ENCODE peak calls at places on chromosomes 16 and 17, in six cellular contexts. I is colonic mucosa, W is right lobe of liver, G is heart left ventricle, C is prostate gland, V is upper lobe of right lung. A is an unnamed sample.

GRCh38 chr16:68396481-68396880 is 51.8 kb downstream of the SMPD3 start:
- DNase-seq in I (peak; percentile 70), W (peak; percentile 68), G (no peak), C (peak; percentile 50), V (no peak), A (peak; percentile 28)

GRCh38 chr17:13306310-13306962 is 288.6 kb upstream of the ELAC2 start:
- DNase-seq in I (no peak), W (no peak), G (peak; percentile 8), C (no peak), V (no peak), A (no peak)

GRCh38 chr17:56431736-56432135 is 161.8 kb upstream of the NOG start:
- DNase-seq in I (no peak), W (no peak), G (no peak), C (no peak), V (no peak), A (no peak)

GRCh38 chr17:58112970-58113631 is 29.9 kb downstream of the DYNLL2 start:
- DNase-seq in I (peak; percentile 88), W (peak; percentile 69), G (peak; percentile 61), C (peak; percentile 80), V (peak; percentile 75), A (peak; percentile 65)

GRCh38 chr17:38551121-38551520 is 54.6 kb downstream of the SRCIN1 start:
- DNase-seq in I (no peak), W (no peak), G (no peak), C (no peak), V (no peak), A (no peak)

GRCh38 chr16:75244844-75245758 is 6.3 kb downstream of the BCAR1 start:
- DNase-seq in I (peak; percentile 65), W (peak; percentile 88), G (peak; percentile 87), C (peak; percentile 68), V (peak; percentile 90), A (peak; percentile 82)

GRCh38 chr16:3961449-3961849 is 80.9 kb upstream of the CREBBP start:
- DNase-seq in I (no peak), W (no peak), G (no peak), C (no peak), V (no peak), A (no peak)

GRCh38 chr17:36188891-36189306 is 7.7 kb downstream of the CCL3L1 start:
- DNase-seq in I (no peak), W (no peak), G (peak; percentile 59), C (no peak), V (no peak), A (no peak)

GRCh38 chr17:64020068-64020766 is at the start of gene ICAM2:
- DNase-seq in I (peak; percentile 67), W (peak; percentile 74), G (peak; percentile 81), C (peak; percentile 33), V (no peak), A (peak; percentile 76)

GRCh38 chr16:83393196-83393981 is 414.4 kb upstream of the HSBP1 start:
- DNase-seq in I (no peak), W (no peak), G (no peak), C (peak; percentile 7), V (no peak), A (no peak)

GRCh38 chr17:75146597-75146996 is 7.7 kb downstream of the JPT1 start:
- DNase-seq in I (no peak), W (no peak), G (no peak), C (no peak), V (no peak), A (no peak)

GRCh38 chr16:26491271-26491670 is 575.5 kb upstream of the C16orf82 start:
- DNase-seq in I (no peak), W (no peak), G (no peak), C (no peak), V (no peak), A (no peak)

GRCh38 chr17:41212524-41213169 is 13.8 kb upstream of the KRTAP9-2 start:
- DNase-seq in I (no peak), W (no peak), G (no peak), C (no peak), V (no peak), A (peak; percentile 53)

GRCh38 chr16:46789075-46789474 is 40.9 kb upstream of the MYLK3 start:
- DNase-seq in I (no peak), W (no peak), G (no peak), C (no peak), V (no peak), A (no peak)

GRCh38 chr16:80507538-80507937 is 33.3 kb upstream of the DYNLRB2 start:
- DNase-seq in I (no peak), W (no peak), G (peak; percentile 62), C (no peak), V (no peak), A (no peak)

GRCh38 chr16:4918790-4919210 is 18.1 kb downstream of the PPL start:
- DNase-seq in I (no peak), W (no peak), G (no peak), C (peak; percentile 74), V (peak; percentile 81), A (peak; percentile 80)

GRCh38 chr17:4555863-4556646 is 871 bp upstream of the MYBBP1A start:
- DNase-seq in I (no peak), W (no peak), G (no peak), C (no peak), V (peak; percentile 51), A (no peak)

GRCh38 chr16:57994778-57995177 is 5.7 kb downstream of the ZNF319 start:
- DNase-seq in I (peak; percentile 55), W (peak; percentile 72), G (peak; percentile 54), C (no peak), V (peak; percentile 84), A (peak; percentile 90)

GRCh38 chr17:38864636-38865398 is 5.0 kb upstream of the LASP1 start:
- DNase-seq in I (no peak), W (peak; percentile 12), G (no peak), C (no peak), V (no peak), A (no peak)

GRCh38 chr16:16183562-16183961 is 39.7 kb downstream of the ABCC6 start:
- DNase-seq in I (no peak), W (no peak), G (no peak), C (no peak), V (no peak), A (no peak)

GRCh38 chr17:62626719-62627218 is 701 bp upstream of the MRC2 start:
- DNase-seq in I (peak; percentile 32), W (no peak), G (peak; percentile 70), C (no peak), V (peak; percentile 76), A (no peak)

GRCh38 chr17:13346081-13346533 is 255.6 kb downstream of the HS3ST3A1 start:
- DNase-seq in I (no peak), W (no peak), G (no peak), C (no peak), V (no peak), A (no peak)

GRCh38 chr17:17164156-17164555 is 42.0 kb downstream of the PLD6 start:
- DNase-seq in I (no peak), W (no peak), G (no peak), C (no peak), V (no peak), A (peak; percentile 68)

GRCh38 chr17:17166446-17166845 is 39.7 kb downstream of the PLD6 start:
- DNase-seq in I (no peak), W (peak; percentile 28), G (no peak), C (no peak), V (no peak), A (peak; percentile 41)

GRCh38 chr17:17165666-17166308 is 40.3 kb downstream of the PLD6 start:
- DNase-seq in I (no peak), W (peak; percentile 24), G (no peak), C (no peak), V (no peak), A (peak; percentile 56)

GRCh38 chr17:17167356-17167755 is 38.8 kb downstream of the PLD6 start:
- DNase-seq in I (no peak), W (peak; percentile 44), G (no peak), C (no peak), V (no peak), A (no peak)

DNA sequence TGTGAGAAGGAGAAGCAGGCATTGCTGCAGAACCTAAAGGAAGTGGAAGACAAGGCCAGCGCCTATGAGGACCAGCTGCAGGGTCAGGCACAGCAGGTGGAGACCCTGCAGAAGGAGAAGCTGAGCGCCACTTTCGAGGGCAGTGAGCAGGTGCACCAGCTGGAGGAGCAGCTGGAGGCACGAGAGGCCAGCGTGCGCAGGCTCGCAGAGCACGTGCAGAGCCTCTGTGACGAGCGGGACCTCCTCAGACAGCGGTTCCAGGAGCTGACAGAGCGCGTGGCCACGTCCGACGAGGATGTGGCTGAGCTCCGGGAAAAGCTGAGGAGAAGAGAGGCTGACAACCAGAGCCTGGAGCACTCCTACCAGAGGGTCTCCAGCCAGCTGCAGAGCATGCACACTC is 41.5 kb downstream of the PLD6 start:
- DNase-seq in I (no peak), W (peak; percentile 36), G (no peak), C (no peak), V (no peak), A (no peak)
- H3K36me3 ChIP-seq in I (peaks cover 28% of the 10 kb centered on the region), W (peaks cover 11% of the 10 kb centered on the region), G (peaks cover 49% of the 10 kb centered on the region), C (peaks cover 22% of the 10 kb centered on the region), V (peaks cover 95% of the 10 kb centered on the region), A (peaks cover 100% of the 10 kb centered on the region)

GRCh38 chr16:81994485-81994884 is 16.8 kb downstream of the SDR42E1 start:
- DNase-seq in I (no peak), W (no peak), G (no peak), C (no peak), V (no peak), A (no peak)
- TF ChIP-seq CTCF in I (no peak), W (peak; percentile 27), G (no peak), C (no peak), V (no peak), A (no peak)

DNA sequence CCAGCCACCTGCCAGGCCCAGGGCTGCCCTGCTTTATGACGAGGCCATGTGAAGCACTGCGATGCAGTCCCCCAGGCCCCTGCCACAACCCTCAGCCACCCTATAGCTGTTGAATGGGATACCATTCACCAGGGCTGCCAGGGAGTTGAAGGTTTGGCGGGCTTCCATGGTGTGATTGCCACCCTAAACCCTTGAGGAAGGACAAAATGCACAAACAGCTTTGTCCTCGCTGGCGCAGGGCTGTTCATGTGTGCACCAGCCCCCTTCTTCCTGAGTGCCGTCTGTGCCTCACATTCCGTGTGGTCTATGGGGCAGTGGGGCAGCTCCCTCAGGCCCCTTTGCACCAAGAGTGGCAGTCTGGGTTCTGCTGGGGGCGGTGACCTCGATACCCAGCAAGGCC is 25.3 kb downstream of the NARF start:
- DNase-seq in I (no peak), W (no peak), G (no peak), C (no peak), V (no peak), A (no peak)
- H3K36me3 ChIP-seq in I (peaks cover 29% of the 10 kb centered on the region), W (peaks cover 4% of the 10 kb centered on the region), G (peaks cover 30% of the 10 kb centered on the region), C (peaks cover 24% of the 10 kb centered on the region), V (peaks cover 96% of the 10 kb centered on the region), A (no peaks in the 10 kb centered on the region)

DNA sequence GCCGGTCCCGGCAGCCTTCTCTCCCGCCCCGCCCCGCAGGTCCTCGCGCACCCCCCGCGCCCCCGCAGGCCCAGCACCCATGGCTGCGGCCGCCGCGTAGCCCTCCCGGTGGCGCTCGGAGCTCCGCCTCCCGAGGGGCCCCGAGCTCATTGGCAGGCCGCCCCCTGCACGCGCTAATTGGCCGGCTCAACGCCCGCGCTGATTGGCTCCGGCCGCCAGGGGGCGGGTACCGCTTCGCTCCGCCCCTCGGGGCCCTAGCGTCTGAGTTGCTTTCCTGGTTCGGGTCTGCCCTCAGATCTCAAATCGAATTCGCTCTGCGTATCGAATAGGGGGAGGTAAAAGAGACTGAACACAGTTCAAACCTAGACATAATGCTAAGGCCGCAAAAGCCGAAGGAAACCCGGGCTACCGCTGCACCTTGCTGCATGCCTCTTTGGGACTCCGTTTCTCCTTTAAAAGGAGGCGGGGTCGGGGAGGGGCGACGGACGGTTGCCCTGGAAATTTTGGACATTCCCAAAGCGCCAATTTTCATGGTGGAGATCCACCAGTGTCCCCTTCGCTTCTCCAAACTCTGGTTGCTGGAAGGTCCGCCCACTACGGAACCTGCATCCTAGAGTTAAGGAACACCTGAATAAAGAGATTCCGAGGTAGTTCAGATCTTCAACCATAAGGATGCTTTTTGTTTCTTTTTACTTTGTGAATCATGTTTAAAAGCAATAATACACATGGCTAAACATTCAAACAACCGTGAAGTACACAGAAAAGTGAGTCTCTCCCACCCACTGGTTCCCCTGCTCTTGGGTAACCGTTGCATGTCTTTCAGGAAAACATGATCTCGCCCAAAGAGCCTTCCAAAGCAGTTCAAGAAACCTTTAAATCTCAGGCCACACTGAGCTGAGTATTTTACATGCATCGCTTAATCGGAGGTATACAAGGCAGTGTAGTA is at the start of gene DEXI:
- DNase-seq in I (peak; percentile 95), W (peak; percentile 97), G (peak; percentile 96), C (peak; percentile 92), V (peak; percentile 98), A (peak; percentile 96)
- TF ChIP-seq CTCF in I (no peak), W (peak; percentile 43), G (peak; percentile 49), C (peak; percentile 85), V (peak; percentile 40), A (peak; percentile 47)